ENCODE peak calls at places on chromosome 2, in six cellular contexts. Y, I, X, J, G and L are unnamed samples.

GRCh38 chr2:120704696-120705095 is 31.0 kb upstream of the GLI2 start:
- DNase-seq in Y (no peak), G (no peak), J (no peak), X (no peak), I (no peak), L (no peak)

GRCh38 chr2:169961911-169962310 is 134.7 kb downstream of the UBR3 start:
- DNase-seq in X (peak; percentile 88), Y (no peak), J (no peak), I (no peak), G (no peak), L (no peak)

GRCh38 chr2:109141727-109142283 is 12.8 kb downstream of the SH3RF3 start:
- DNase-seq in I (no peak), X (no peak), J (no peak), G (no peak), Y (no peak), L (no peak)

GRCh38 chr2:27078267-27079194 is at the start of gene EMILIN1:
- DNase-seq in I (peak; percentile 89), Y (no peak), J (no peak), X (peak; percentile 96), G (peak; percentile 45), L (peak; percentile 75)

GRCh38 chr2:190408538-190409271 is 550 bp downstream of the MFSD6 start:
- DNase-seq in J (no peak), I (peak; percentile 54), Y (peak; percentile 33), X (no peak), G (peak; percentile 70), L (peak; percentile 73)

GRCh38 chr2:203744091-203744490 is 37.7 kb downstream of the CD28 start:
- DNase-seq in X (no peak), G (no peak), Y (no peak), I (no peak), J (no peak), L (no peak)

GRCh38 chr2:122643725-122644329 is 888.4 kb downstream of the TSN start:
- DNase-seq in J (no peak), G (no peak), Y (no peak), I (peak; percentile 12), X (peak; percentile 1), L (no peak)

GRCh38 chr2:127057371-127058245 is 49.3 kb downstream of the BIN1 start:
- DNase-seq in G (no peak), Y (no peak), J (no peak), I (no peak), X (no peak), L (no peak)

GRCh38 chr2:67465623-67466022 is 68.5 kb downstream of the ETAA1 start:
- DNase-seq in X (no peak), Y (no peak), I (no peak), G (no peak), J (no peak), L (no peak)

GRCh38 chr2:205387350-205388045 is 294.8 kb upstream of the NRP2 start:
- DNase-seq in J (no peak), Y (no peak), G (no peak), I (no peak), X (no peak), L (no peak)

GRCh38 chr2:178523596-178524134 is 43.4 kb downstream of the PLEKHA3 start:
- DNase-seq in X (peak; percentile 7), G (no peak), J (no peak), Y (peak; percentile 3), I (no peak), L (no peak)

GRCh38 chr2:135819211-135819610 is 17.8 kb downstream of the LCT start:
- DNase-seq in Y (peak; percentile 18), G (no peak), I (no peak), J (no peak), X (peak; percentile 50), L (no peak)

GRCh38 chr2:8392098-8392844 is 289.6 kb upstream of the ID2 start:
- DNase-seq in J (no peak), X (no peak), G (no peak), I (no peak), Y (no peak), L (no peak)

DNA sequence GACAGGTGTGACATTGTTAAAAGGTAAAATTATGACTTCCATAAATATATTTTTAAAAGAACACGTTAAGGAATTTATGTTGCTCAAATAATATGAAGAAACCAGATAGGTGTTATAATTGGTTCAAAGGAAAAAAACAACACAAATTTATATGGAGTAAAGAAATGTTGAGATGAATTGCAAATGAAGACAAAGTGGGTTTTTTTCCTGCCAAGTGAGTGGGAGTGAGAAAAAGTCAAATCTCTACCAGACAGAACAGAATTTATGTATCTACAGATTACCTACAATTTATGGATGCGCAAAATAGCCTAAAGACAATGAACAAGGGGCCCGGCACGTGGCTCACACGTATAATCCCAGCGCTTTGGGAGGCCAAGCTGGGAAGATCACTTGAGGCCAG is 159.7 kb upstream of the SLC1A4 start:
- DNase-seq in Y (no peak), J (no peak), G (no peak), X (no peak), I (no peak), L (no peak)
- TF ChIP-seq POLR2A in Y (no peak), J (no peak), G (no peak), X (no peak), I (no peak), L (no peak)

GRCh38 chr2:90069290-90069894 is 1377.9 kb downstream of the RPIA start:
- DNase-seq in G (peak; percentile 33), J (no peak), I (no peak), Y (peak; percentile 26), X (no peak), L (peak; percentile 56)
- H3K9me3 ChIP-seq in G (no peaks in the 10 kb centered on the region), J (no peaks in the 10 kb centered on the region), I (no peaks in the 10 kb centered on the region), Y (no peaks in the 10 kb centered on the region), X (peaks cover 5% of the 10 kb centered on the region), L (no peaks in the 10 kb centered on the region)

GRCh38 chr2:218259099-218259921 is 1.5 kb upstream of the GPBAR1 start:
- DNase-seq in I (peak; percentile 79), Y (no peak), J (peak; percentile 92), X (peak; percentile 85), G (no peak), L (no peak)
- TF ChIP-seq POLR2A in I (no peak), Y (no peak), J (no peak), X (no peak), G (no peak), L (no peak)

GRCh38 chr2:222292113-222292737 is 6.6 kb downstream of the PAX3 start:
- DNase-seq in G (no peak), I (no peak), J (no peak), Y (no peak), X (no peak), L (no peak)

GRCh38 chr2:222292738-222293134 is 6.1 kb downstream of the PAX3 start:
- DNase-seq in G (no peak), Y (no peak), I (no peak), J (no peak), X (no peak), L (no peak)

GRCh38 chr2:222294996-222295367 is 3.8 kb downstream of the PAX3 start:
- DNase-seq in X (no peak), J (no peak), I (no peak), Y (no peak), G (no peak), L (no peak)

GRCh38 chr2:222295368-222296041 is 3.3 kb downstream of the PAX3 start:
- DNase-seq in X (peak; percentile 14), J (no peak), G (no peak), Y (no peak), I (no peak), L (no peak)

DNA sequence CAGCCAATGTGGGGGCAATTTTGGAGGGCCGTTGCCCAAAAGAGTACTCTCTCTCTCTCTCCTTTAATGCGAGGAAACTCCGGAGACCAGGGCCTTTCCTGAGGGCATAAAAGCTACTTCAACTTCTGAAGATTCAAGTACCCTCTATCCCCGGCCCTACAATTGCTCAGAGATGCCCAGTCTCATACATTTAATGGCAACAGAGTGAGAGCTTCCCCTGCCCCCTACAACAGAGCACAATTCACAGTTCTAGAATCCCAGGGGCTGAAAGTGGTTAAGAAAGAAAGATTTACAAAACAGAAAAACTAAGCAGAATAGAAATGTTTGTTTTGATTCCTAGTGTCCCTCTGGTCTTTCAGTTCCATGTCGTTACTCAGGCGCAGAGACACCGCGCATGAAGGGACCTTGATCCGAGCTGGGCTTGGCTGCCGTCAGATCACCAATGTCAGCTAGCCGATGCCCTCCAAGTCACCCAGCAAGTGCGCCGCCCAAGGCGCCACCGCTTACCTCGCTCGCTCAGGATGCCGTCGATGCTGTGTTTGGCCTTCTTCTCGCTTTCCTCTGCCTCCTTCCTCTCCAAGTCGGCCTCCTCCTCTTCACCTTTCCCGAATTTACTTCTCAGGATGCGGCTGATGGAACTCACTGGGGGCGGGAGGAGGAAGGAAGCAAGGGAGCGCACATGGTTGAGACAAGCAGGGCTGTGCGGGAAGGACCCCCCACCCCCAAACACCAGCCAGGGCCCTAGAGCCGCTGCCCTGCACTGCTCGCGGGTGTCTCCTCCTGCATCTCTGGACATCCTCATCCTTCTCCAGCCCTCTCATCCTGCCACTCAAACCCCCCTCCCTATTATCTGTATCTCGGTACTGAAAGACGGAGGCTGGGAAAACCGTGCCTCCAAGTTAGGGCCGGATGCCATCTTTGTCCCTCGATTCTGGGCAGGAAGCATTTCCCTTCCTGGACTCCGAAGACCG is 4.9 kb downstream of the PAX3 start:
- DNase-seq in J (no peak), I (no peak), X (no peak), Y (no peak), G (no peak), L (no peak)
- H3K9me3 ChIP-seq in J (no peaks in the 10 kb centered on the region), I (no peaks in the 10 kb centered on the region), X (peaks cover 11% of the 10 kb centered on the region), Y (no peaks in the 10 kb centered on the region), G (peaks cover 27% of the 10 kb centered on the region), L (no peaks in the 10 kb centered on the region)

DNA sequence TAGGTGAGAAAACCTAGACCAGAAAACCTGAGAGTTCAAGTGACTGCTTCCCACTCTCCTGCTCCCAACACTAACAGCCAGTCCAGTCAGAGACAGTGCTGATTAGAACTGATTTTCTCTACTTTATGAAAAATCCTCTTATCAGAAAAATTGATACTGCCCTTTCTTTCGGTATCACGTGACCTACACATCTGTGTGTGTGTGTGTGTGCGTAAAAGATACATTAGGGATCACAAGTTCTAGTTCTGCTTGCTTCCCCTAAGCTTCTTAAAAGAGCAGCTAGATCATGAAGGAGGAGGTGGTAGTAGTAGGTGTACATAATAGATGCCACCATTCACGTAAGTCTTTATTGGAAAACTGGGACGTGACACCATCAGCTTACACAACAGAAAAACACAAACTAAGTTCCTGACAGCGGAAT is 1.5 kb downstream of the ARL5A start:
- DNase-seq in I (no peak), Y (no peak), J (no peak), X (peak; percentile 29), G (no peak), L (no peak)
- TF ChIP-seq POLR2A in I (no peak), Y (no peak), J (no peak), X (no peak), G (no peak), L (no peak)

DNA sequence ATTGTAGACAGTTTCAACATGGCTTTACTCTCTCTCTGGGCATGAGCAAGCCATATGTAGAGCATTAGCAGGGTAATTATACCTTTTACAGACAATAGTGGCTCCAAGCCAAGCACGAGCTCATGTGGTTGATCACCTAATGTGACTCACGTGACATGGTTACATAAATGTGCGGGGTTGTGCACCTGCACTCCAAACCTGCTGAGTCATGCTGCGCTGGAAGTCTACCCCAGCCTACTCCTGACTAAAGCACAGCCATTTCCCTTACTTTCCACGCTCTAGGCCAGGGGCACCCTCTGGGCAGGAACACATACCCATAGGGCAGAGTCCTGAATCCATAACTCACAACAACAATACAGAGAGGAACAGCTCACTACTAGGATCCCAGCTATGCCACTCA is 232.8 kb downstream of the MBD5 start:
- DNase-seq in X (peak; percentile 48), Y (no peak), G (no peak), J (no peak), I (no peak), L (no peak)
- H3K9me3 ChIP-seq in X (no peaks in the 10 kb centered on the region), Y (peaks cover 14% of the 10 kb centered on the region), G (peaks cover 8% of the 10 kb centered on the region), J (no peaks in the 10 kb centered on the region), I (peaks cover 10% of the 10 kb centered on the region), L (no peaks in the 10 kb centered on the region)